ENCODE peak calls at places on chromosome 9, in ten cellular contexts. K, R, F, Z, G, U, B, V, I and D are unnamed samples.

GRCh38 chr9:95286151-95286550 is 31.4 kb downstream of the FANCC start:
- DNase-seq in K (no peak), R (no peak), F (peak; percentile 13), Z (no peak), G (no peak), U (no peak), B (no peak), V (no peak), I (no peak), D (no peak)

GRCh38 chr9:129052592-129052991 is 16.2 kb downstream of the MIGA2 start:
- DNase-seq in K (no peak), R (peak; percentile 61), F (peak; percentile 8), Z (no peak), G (no peak), U (peak; percentile 92), B (no peak), V (no peak), I (no peak), D (no peak)

GRCh38 chr9:134216449-134216951 is 52.1 kb upstream of the RNU6ATAC start:
- DNase-seq in K (no peak), R (no peak), F (no peak), Z (no peak), G (no peak), U (no peak), B (no peak), V (no peak), I (no peak), D (no peak)

GRCh38 chr9:135126480-135127187 is 39.2 kb downstream of the OLFM1 start:
- DNase-seq in K (no peak), R (no peak), F (no peak), Z (no peak), G (no peak), U (no peak), B (no peak), V (no peak), I (no peak), D (no peak)

GRCh38 chr9:127574089-127574921 is 37.8 kb upstream of the STXBP1 start:
- DNase-seq in K (peak; percentile 29), R (peak; percentile 31), F (no peak), Z (no peak), G (no peak), U (peak; percentile 96), B (no peak), V (no peak), I (no peak), D (no peak)

GRCh38 chr9:20670395-20670794 is 13.7 kb upstream of the FOCAD start:
- DNase-seq in K (no peak), R (no peak), F (no peak), Z (no peak), G (no peak), U (no peak), B (no peak), V (no peak), I (no peak), D (no peak)

GRCh38 chr9:105401651-105402050 is 46.2 kb upstream of the FSD1L start:
- DNase-seq in K (no peak), R (no peak), F (peak; percentile 85), Z (no peak), G (peak; percentile 9), U (no peak), B (peak; percentile 62), V (no peak), I (no peak), D (no peak)

GRCh38 chr9:130185494-130186005 is 13.3 kb downstream of the NCS1 start:
- DNase-seq in K (no peak), R (no peak), F (peak; percentile 30), Z (no peak), G (no peak), U (no peak), B (peak; percentile 76), V (peak; percentile 46), I (no peak), D (no peak)